ENCODE peak calls at places on chromosomes 2 and 18, in four cellular contexts. W is activated CD8-positive, alpha-beta memory T cell treated with anti-CD3 and anti-CD28 coated beads for 48 hours; O is neural progenitor cell; G is RKO. V is an unnamed sample.

GRCh38 chr18:1075310-1075709 is 170.6 kb downstream of the ADCYAP1 start:
- DNase-seq in W (no peak), G (no peak), O (no peak), V (no peak)

GRCh38 chr2:149141046-149141445 is 102.5 kb downstream of the LYPD6B start:
- DNase-seq in O (no peak), W (no peak), G (no peak), V (no peak)

GRCh38 chr2:56981554-56981953 is 797.8 kb downstream of the CCDC85A start:
- DNase-seq in W (no peak), G (no peak), O (no peak), V (no peak)

GRCh38 chr2:85421706-85422457 is 3.4 kb downstream of the SH2D6 start:
- DNase-seq in O (no peak), W (no peak), G (no peak), V (peak)

GRCh38 chr18:24112874-24113615 is 25.8 kb upstream of the CABYR start:
- DNase-seq in O (no peak), W (no peak), G (no peak), V (peak)

GRCh38 chr18:65754121-65754520 is 3.3 kb downstream of the CDH7 start:
- DNase-seq in O (no peak), G (no peak), W (no peak), V (no peak)

GRCh38 chr2:148987286-148987685 is 51.2 kb upstream of the LYPD6B start:
- DNase-seq in G (no peak), W (no peak), O (no peak), V (no peak)

GRCh38 chr2:203532957-203533695 is 2.0 kb downstream of the RAPH1 start:
- DNase-seq in G (peak), W (no peak), O (peak), V (peak)

GRCh38 chr18:64288446-64288845 is 139.6 kb upstream of the LINC00305 start:
- DNase-seq in W (no peak), G (no peak), O (no peak), V (peak)

GRCh38 chr2:113126845-113127645 is at the start of gene IL1RN:
- DNase-seq in O (no peak), G (no peak), W (no peak), V (peak)

GRCh38 chr2:8264981-8265380 is 416.9 kb upstream of the ID2 start:
- DNase-seq in W (no peak), O (no peak), G (no peak), V (no peak)

GRCh38 chr2:54578668-54579045 is 122.5 kb downstream of the SPTBN1 start:
- DNase-seq in O (no peak), W (no peak), G (no peak), V (no peak)

GRCh38 chr2:32624813-32625212 is 3.0 kb upstream of the TTC27 start:
- DNase-seq in W (no peak), G (no peak), O (no peak), V (no peak)

GRCh38 chr2:173982918-173983317 is 17.7 kb upstream of the SP3 start:
- DNase-seq in O (no peak), G (no peak), W (no peak), V (no peak)

GRCh38 chr2:42879913-42880737 is 87.7 kb upstream of the HAAO start:
- DNase-seq in G (no peak), O (no peak), W (no peak), V (no peak)

GRCh38 chr18:28167835-28168349 is 9.0 kb downstream of the CDH2 start:
- DNase-seq in W (no peak), G (no peak), O (no peak), V (no peak)

GRCh38 chr18:65753520-65753919 is 2.7 kb downstream of the CDH7 start:
- DNase-seq in W (no peak), G (peak), O (peak), V (no peak)

GRCh38 chr2:200479617-200480292 is 30.1 kb downstream of the KCTD18 start:
- DNase-seq in W (no peak), O (no peak), G (no peak), V (no peak)

GRCh38 chr2:68715353-68716041 is 19.1 kb upstream of the ARHGAP25 start:
- DNase-seq in W (no peak), G (peak), O (peak), V (peak)

GRCh38 chr2:77962943-77963342 is 440.8 kb upstream of the LRRTM4 start:
- DNase-seq in W (no peak), G (no peak), O (no peak), V (no peak)

GRCh38 chr18:49591271-49591670 is 29.4 kb downstream of the LIPG start:
- DNase-seq in W (no peak), O (no peak), G (no peak), V (no peak)

GRCh38 chr2:149814049-149814448 is 226.5 kb upstream of the MMADHC start:
- DNase-seq in G (no peak), W (no peak), O (no peak), V (no peak)

GRCh38 chr2:237230355-237230754 is 144.7 kb downstream of the COPS8 start:
- DNase-seq in G (no peak), O (no peak), W (no peak), V (no peak)

GRCh38 chr2:65605427-65606058 is 173.1 kb upstream of the SPRED2 start:
- DNase-seq in G (no peak), W (no peak), O (no peak), V (no peak)

GRCh38 chr2:98804736-98805135 is 73.8 kb upstream of the MGAT4A start:
- DNase-seq in W (no peak), G (no peak), O (no peak), V (no peak)

GRCh38 chr18:35671952-35672603 is 90.5 kb downstream of the GALNT1 start:
- DNase-seq in G (no peak), W (no peak), O (no peak), V (no peak)

GRCh38 chr2:59694176-59694575 is 859.3 kb downstream of the BCL11A start:
- DNase-seq in W (no peak), O (no peak), G (no peak), V (no peak)

GRCh38 chr18:50847192-50847591 is 27.4 kb upstream of the MRO start:
- DNase-seq in G (peak), O (no peak), W (no peak), V (no peak)

GRCh38 chr2:64606495-64607363 is 47.0 kb downstream of the SERTAD2 start:
- DNase-seq in W (peak), G (no peak), O (peak), V (peak)

GRCh38 chr2:8488001-8488738 is 193.7 kb upstream of the ID2 start:
- DNase-seq in G (no peak), W (peak), O (peak), V (peak)

GRCh38 chr2:8300216-8300615 is 381.6 kb upstream of the ID2 start:
- DNase-seq in W (no peak), G (no peak), O (no peak), V (no peak)

V was measured in left lobe of liver.